ENCODE peak calls at places on chromosome 7, in nine cellular contexts. B is adrenal gland; R is PC-3; V is cardiac muscle cell; Q is neural progenitor cell; T is uterus; A is right atrium auricular region; Z is aorta; W is CD4-positive, alpha-beta T cell. E is an unnamed sample.

GRCh38 chr7:23347682-23348180 is 48.6 kb downstream of the MALSU1 start:
- DNase-seq in A (no peak), R (peak; percentile 89), Z (no peak), W (no peak), V (no peak), T (no peak), B (no peak), Q (no peak), E (no peak)

GRCh38 chr7:16739863-16740622 is 13.5 kb upstream of the TSPAN13 start:
- DNase-seq in V (peak; percentile 63), A (no peak), R (peak; percentile 92), B (peak; percentile 72), W (no peak), Z (no peak), Q (no peak), T (peak; percentile 64), E (no peak)

GRCh38 chr7:94394058-94394398 is 667 bp upstream of the COL1A2 start:
- DNase-seq in A (no peak), V (no peak), T (peak; percentile 55), B (no peak), Q (no peak), R (no peak), W (no peak), Z (no peak), E (no peak)

GRCh38 chr7:84021292-84021898 is 173.2 kb downstream of the SEMA3A start:
- DNase-seq in A (no peak), Q (no peak), V (peak; percentile 11), R (peak; percentile 30), B (no peak), T (no peak), W (no peak), Z (no peak), E (no peak)

GRCh38 chr7:25454562-25455031 is 226.3 kb upstream of the NPVF start:
- DNase-seq in V (no peak), B (no peak), W (no peak), A (peak; percentile 73), Q (no peak), T (no peak), R (no peak), Z (no peak), E (no peak)

GRCh38 chr7:388461-388960 is 98.5 kb downstream of the FOXL3 start:
- DNase-seq in A (no peak), Q (no peak), R (no peak), T (peak; percentile 11), V (no peak), Z (peak; percentile 64), B (peak; percentile 17), W (peak; percentile 22), E (no peak)

GRCh38 chr7:137890449-137890916 is 43.7 kb upstream of the DGKI start:
- DNase-seq in V (no peak), T (no peak), W (no peak), Q (no peak), B (no peak), A (no peak), Z (no peak), R (no peak), E (no peak)

GRCh38 chr7:30369879-30370278 is 85.5 kb downstream of the ZNRF2 start:
- DNase-seq in T (no peak), R (no peak), W (no peak), A (no peak), Z (no peak), Q (no peak), V (no peak), B (no peak), E (no peak)

GRCh38 chr7:30057741-30058140 is 29.5 kb downstream of the PLEKHA8 start:
- DNase-seq in W (no peak), Q (no peak), T (no peak), R (peak; percentile 63), V (no peak), B (no peak), Z (no peak), A (no peak), E (no peak)

GRCh38 chr7:3069767-3070449 is 26.2 kb upstream of the CARD11 start:
- DNase-seq in W (no peak), B (no peak), A (no peak), Q (no peak), Z (no peak), R (no peak), V (no peak), T (no peak), E (no peak)

GRCh38 chr7:116231543-116232401 is 21.4 kb downstream of the TES start:
- DNase-seq in A (no peak), W (no peak), B (no peak), T (no peak), V (peak; percentile 28), Z (no peak), R (peak; percentile 78), Q (no peak), E (no peak)

GRCh38 chr7:116234517-116235200 is 24.3 kb downstream of the TES start:
- DNase-seq in B (no peak), A (no peak), Z (no peak), R (no peak), W (no peak), T (no peak), V (no peak), Q (no peak), E (no peak)

GRCh38 chr7:116230191-116231005 is 20.1 kb downstream of the TES start:
- DNase-seq in Q (no peak), V (no peak), T (no peak), B (no peak), R (no peak), Z (no peak), W (no peak), A (no peak), E (no peak)

GRCh38 chr7:116232920-116233319 is 22.6 kb downstream of the TES start:
- DNase-seq in T (no peak), W (no peak), A (no peak), V (no peak), B (no peak), Z (no peak), R (peak; percentile 48), Q (no peak), E (no peak)

DNA sequence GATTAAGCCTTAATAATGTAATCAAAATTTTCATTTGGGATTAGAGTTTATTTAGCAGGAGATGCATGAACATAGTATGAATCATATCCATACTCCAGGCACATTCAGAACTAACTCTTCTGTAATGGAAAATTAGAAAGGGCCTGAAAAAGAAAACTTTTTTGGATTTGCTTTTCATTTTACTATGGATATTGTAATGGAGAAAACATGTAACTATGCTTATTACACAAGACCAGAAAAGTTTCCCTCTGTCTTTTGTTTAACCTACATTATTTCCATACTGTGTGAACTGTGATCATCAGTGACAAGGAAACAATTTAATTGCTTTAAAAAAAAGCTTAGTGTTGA is 22.0 kb downstream of the TES start:
- DNase-seq in Z (no peak), R (peak; percentile 28), Q (no peak), T (no peak), W (no peak), A (no peak), B (no peak), V (no peak), E (no peak)
- H3K27ac ChIP-seq in Z (no peak overlapping the region), R (peak overlapping the region; percentile 88), Q (no peak overlapping the region), T (peak overlapping the region; percentile 88), W (no peak overlapping the region), A (no peak overlapping the region), B (no peak overlapping the region), V (no peak overlapping the region), E (no peak overlapping the region)

GRCh38 chr7:106614751-106615150 is 46.2 kb downstream of the CCDC71L start:
- DNase-seq in Q (no peak), T (no peak), V (no peak), W (no peak), R (no peak), Z (no peak), B (no peak), A (no peak), E (no peak)
- H3K27ac ChIP-seq in Q (no peak overlapping the region), T (peak overlapping the region; percentile 45), V (no peak overlapping the region), W (no peak overlapping the region), R (no peak overlapping the region), Z (no peak overlapping the region), B (no peak overlapping the region), A (no peak overlapping the region), E (no peak overlapping the region)

DNA sequence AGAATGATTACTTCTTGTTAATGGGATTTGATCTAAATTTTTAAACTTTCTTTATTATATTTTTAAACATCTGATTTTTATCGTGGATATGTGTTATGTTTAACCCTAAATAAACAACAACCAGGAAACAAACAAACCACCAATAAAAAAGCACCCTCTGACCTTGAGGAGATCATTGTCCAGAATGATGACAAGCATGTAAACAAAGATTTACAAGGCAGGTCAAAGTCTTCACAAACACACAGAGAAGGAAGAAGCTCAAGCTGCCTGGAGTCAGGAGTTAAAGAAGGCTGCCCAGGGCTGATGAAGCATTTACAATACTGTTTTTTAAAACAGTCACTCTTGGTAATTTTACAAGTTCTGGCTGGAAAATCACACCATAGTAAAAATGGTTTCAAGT is 31.0 kb upstream of the EGFR start:
- DNase-seq in Z (no peak), V (no peak), W (no peak), T (no peak), B (no peak), R (peak; percentile 40), A (no peak), Q (no peak), E (no peak)
- H3K27ac ChIP-seq in Z (no peak overlapping the region), V (no peak overlapping the region), W (no peak overlapping the region), T (no peak overlapping the region), B (no peak overlapping the region), R (peak overlapping the region; percentile 10), A (no peak overlapping the region), Q (no peak overlapping the region), E (no peak overlapping the region)

GRCh38 chr7:26944959-26945358 is 80.6 kb upstream of the SKAP2 start:
- DNase-seq in W (no peak), Z (no peak), A (no peak), T (no peak), R (no peak), V (no peak), Q (no peak), B (no peak), E (no peak)

GRCh38 chr7:26950854-26951253 is 86.5 kb upstream of the SKAP2 start:
- DNase-seq in V (no peak), T (no peak), W (no peak), Q (no peak), Z (no peak), A (no peak), B (no peak), R (no peak), E (no peak)

GRCh38 chr7:26944486-26944885 is 80.1 kb upstream of the SKAP2 start:
- DNase-seq in B (no peak), Q (no peak), Z (no peak), W (no peak), A (no peak), T (no peak), R (no peak), V (no peak), E (no peak)

GRCh38 chr7:26949319-26949718 is 84.9 kb upstream of the SKAP2 start:
- DNase-seq in V (no peak), R (no peak), T (no peak), B (no peak), Q (no peak), W (no peak), A (no peak), Z (no peak), E (no peak)

DNA sequence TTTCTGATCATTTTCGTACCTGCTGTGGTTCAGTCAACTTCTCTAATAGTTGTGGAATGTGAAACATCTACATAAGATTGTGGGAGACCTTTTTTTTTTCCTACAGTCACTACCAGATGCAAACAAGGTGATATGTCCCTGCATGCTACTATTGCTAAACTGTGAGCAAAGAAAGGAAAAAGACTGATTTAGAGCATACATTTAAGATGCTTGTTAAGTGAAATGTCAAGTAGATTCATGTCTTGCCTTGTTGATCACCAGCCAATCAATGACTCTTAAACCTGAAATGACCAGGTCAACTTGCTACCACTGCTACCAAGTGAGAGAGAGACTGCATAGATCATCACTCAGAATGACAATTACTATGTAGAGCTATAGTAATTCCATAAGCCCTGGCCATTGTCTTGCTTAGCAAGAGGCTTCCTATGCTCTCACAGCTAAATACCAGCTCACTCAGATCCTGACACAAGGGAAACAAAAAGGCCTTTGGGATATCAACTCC is 84.3 kb upstream of the SKAP2 start:
- DNase-seq in Z (no peak), W (no peak), B (no peak), R (no peak), V (peak; percentile 20), T (no peak), Q (peak; percentile 67), A (no peak), E (no peak)
- H3K27ac ChIP-seq in Z (no peak overlapping the region), W (no peak overlapping the region), B (no peak overlapping the region), R (no peak overlapping the region), V (no peak overlapping the region), T (no peak overlapping the region), Q (no peak overlapping the region), A (no peak overlapping the region), E (no peak overlapping the region)

E was measured in substantia nigra.